ENCODE peak calls at places on chromosomes 1 and 21, in nine cellular contexts. Q, B, V, A, D, F, O, P and T are unnamed samples.

GRCh38 chr1:110087812-110088738 is 17.6 kb upstream of the ALX3 start:
- DNase-seq in Q (peak), B (peak), V (peak), A (peak), D (peak), F (peak), O (peak), P (peak), T (no peak)

GRCh38 chr1:180976958-180977357 is 45.7 kb downstream of the STX6 start:
- DNase-seq in Q (no peak), B (no peak), V (no peak), A (no peak), D (no peak), F (no peak), O (no peak), P (no peak), T (no peak)

GRCh38 chr1:17874231-17874630 is 119.1 kb downstream of the ACTL8 start:
- DNase-seq in Q (peak), B (no peak), V (peak), A (no peak), D (no peak), F (no peak), O (no peak), P (no peak), T (no peak)

GRCh38 chr1:24735619-24736375 is 9.4 kb upstream of the CLIC4 start:
- DNase-seq in Q (peak), B (no peak), V (peak), A (no peak), D (no peak), F (no peak), O (peak), P (peak), T (no peak)

GRCh38 chr21:16070207-16070651 is 340.4 kb downstream of the USP25 start:
- DNase-seq in Q (no peak), B (no peak), V (peak), A (no peak), D (no peak), F (no peak), O (no peak), P (no peak), T (no peak)

GRCh38 chr21:39531777-39532333 is 80.1 kb downstream of the SH3BGR start:
- DNase-seq in Q (no peak), B (no peak), V (no peak), A (no peak), D (no peak), F (no peak), O (no peak), P (no peak), T (no peak)

GRCh38 chr1:96968582-96969378 is 247.2 kb downstream of the PTBP2 start:
- DNase-seq in Q (peak), B (no peak), V (peak), A (no peak), D (no peak), F (no peak), O (no peak), P (peak), T (no peak)

GRCh38 chr21:44999428-44999971 is 59.7 kb downstream of the SLX9 start:
- DNase-seq in Q (no peak), B (peak), V (no peak), A (no peak), D (no peak), F (no peak), O (no peak), P (no peak), T (no peak)

GRCh38 chr1:231376875-231377549 is 38.9 kb downstream of the SPRTN start:
- DNase-seq in Q (peak), B (no peak), V (no peak), A (no peak), D (no peak), F (no peak), O (no peak), P (no peak), T (no peak)

GRCh38 chr1:74620242-74620641 is 53.4 kb downstream of the ERICH3 start:
- DNase-seq in Q (no peak), B (no peak), V (no peak), A (no peak), D (no peak), F (no peak), O (no peak), P (no peak), T (no peak)